ENCODE peak calls at places on chromosome 12, in seven cellular contexts. K is stomach; V is GM23248; D is gastrocnemius medialis; A is right lobe of liver; L is CD8-positive, alpha-beta T cell; X is kidney. Q is an unnamed sample.

GRCh38 chr12:23899434-23899833 is 50.0 kb downstream of the SOX5 start:
- DNase-seq in K (no peak), V (no peak), D (no peak), A (no peak), L (no peak), X (no peak), Q (no peak)

GRCh38 chr12:120590741-120591407 is 9.7 kb upstream of the POP5 start:
- DNase-seq in K (peak; percentile 58), V (no peak), D (no peak), A (no peak), L (no peak), X (no peak), Q (no peak)

GRCh38 chr12:26122681-26123481 is 2.0 kb downstream of the BHLHE41 start:
- DNase-seq in K (peak; percentile 55), V (peak; percentile 87), D (peak; percentile 77), A (peak; percentile 59), L (peak; percentile 23), X (peak; percentile 88), Q (peak; percentile 84)

GRCh38 chr12:112418596-112419268 is at the start of gene PTPN11:
- DNase-seq in K (peak; percentile 87), V (peak; percentile 89), D (peak; percentile 72), A (peak; percentile 90), L (peak; percentile 86), X (peak; percentile 96), Q (peak; percentile 89)

GRCh38 chr12:124906606-124907261 is 7.7 kb downstream of the UBC start:
- DNase-seq in K (peak; percentile 94), V (peak; percentile 89), D (peak; percentile 88), A (peak; percentile 72), L (peak; percentile 91), X (no peak), Q (peak; percentile 79)

GRCh38 chr12:7459973-7460372 is 16.0 kb upstream of the CD163L1 start:
- DNase-seq in K (no peak), V (no peak), D (no peak), A (no peak), L (no peak), X (no peak), Q (no peak)

GRCh38 chr12:66239295-66239694 is 50.3 kb downstream of the IRAK3 start:
- DNase-seq in K (no peak), V (no peak), D (no peak), A (no peak), L (no peak), X (no peak), Q (no peak)

GRCh38 chr12:106276032-106276728 is 26.4 kb upstream of the TCP11L2 start:
- DNase-seq in K (no peak), V (no peak), D (no peak), A (no peak), L (no peak), X (no peak), Q (no peak)

GRCh38 chr12:102454808-102455760 is 25.3 kb downstream of the IGF1 start:
- DNase-seq in K (no peak), V (peak; percentile 73), D (peak; percentile 37), A (peak; percentile 56), L (no peak), X (no peak), Q (no peak)

GRCh38 chr12:42468853-42469252 is 120.7 kb downstream of the PRICKLE1 start:
- DNase-seq in K (no peak), V (peak; percentile 34), D (no peak), A (no peak), L (no peak), X (no peak), Q (no peak)

GRCh38 chr12:85829391-85829790 is 6.8 kb downstream of the RASSF9 start:
- DNase-seq in K (no peak), V (peak; percentile 81), D (no peak), A (no peak), L (no peak), X (no peak), Q (no peak)
- H3K27ac ChIP-seq in K (no peak overlapping the region), V (peak overlapping the region; percentile 21), D (no peak overlapping the region), A (no peak overlapping the region), L (no peak overlapping the region), X (no peak overlapping the region), Q (no peak overlapping the region)

DNA sequence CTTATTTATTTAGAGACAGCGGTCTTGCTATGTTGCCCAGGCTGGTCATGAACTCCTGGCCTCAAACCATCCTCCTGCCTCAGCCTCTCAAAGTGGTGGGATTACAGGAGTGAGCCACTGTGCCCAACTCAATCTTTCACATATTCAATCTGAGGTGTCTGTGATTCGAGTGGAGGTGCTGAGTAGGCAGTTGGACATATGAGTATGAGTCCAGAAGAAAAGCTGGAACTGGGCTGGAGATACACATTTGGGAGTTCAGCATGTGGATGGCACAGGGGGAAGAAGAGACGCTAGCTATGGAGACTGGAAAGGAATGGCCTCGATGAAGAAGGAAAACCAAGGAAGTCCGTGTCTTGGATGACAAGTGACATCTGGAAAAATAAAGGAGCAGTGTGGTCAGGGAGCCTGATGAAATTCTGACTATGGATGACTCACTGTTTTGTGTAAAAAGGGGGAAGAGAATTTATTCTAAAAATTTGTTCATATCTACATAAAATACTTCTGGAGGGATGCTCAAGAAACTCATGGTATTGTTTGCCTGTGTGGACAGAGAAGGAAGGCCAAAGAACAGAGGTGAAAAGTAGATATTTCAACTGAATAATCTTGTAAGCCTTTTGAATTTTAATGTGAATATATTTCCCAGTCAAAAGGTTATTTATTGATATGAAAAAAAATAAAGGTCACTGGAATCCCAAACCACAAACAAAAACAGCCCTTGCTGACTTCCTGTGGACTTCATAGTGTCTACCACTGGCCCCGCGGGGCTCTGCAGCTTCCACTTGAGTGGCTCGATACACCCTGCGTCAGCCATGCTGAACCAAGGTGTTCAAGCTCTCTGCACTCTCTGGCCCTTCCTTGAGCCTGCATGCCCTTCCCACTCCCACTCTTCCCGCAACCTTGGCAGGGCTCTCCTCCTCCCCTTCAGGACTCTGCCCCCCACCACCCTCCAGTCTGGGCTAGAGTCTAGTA is 8.9 kb upstream of the LTA4H start:
- DNase-seq in K (no peak), V (peak; percentile 69), D (no peak), A (no peak), L (no peak), X (no peak), Q (no peak)
- H3K4me1 ChIP-seq in K (peaks cover 23% of the 10 kb centered on the region), V (peaks cover 14% of the 10 kb centered on the region), D (no peaks in the 10 kb centered on the region), A (peaks cover 26% of the 10 kb centered on the region), L (peaks cover 21% of the 10 kb centered on the region), X (peaks cover 11% of the 10 kb centered on the region), Q (no peaks in the 10 kb centered on the region)

GRCh38 chr12:54349031-54349430 is 15.3 kb downstream of the GPR84 start:
- DNase-seq in K (no peak), V (no peak), D (no peak), A (no peak), L (no peak), X (no peak), Q (no peak)

GRCh38 chr12:54350743-54351142 is 13.5 kb downstream of the GPR84 start:
- DNase-seq in K (no peak), V (no peak), D (no peak), A (no peak), L (no peak), X (no peak), Q (no peak)

GRCh38 chr12:54352891-54353874 is 11.1 kb downstream of the GPR84 start:
- DNase-seq in K (no peak), V (peak; percentile 74), D (no peak), A (peak; percentile 79), L (no peak), X (no peak), Q (no peak)

GRCh38 chr12:54352022-54352531 is 12.2 kb downstream of the GPR84 start:
- DNase-seq in K (peak; percentile 49), V (peak; percentile 80), D (no peak), A (no peak), L (peak; percentile 34), X (peak; percentile 89), Q (peak; percentile 75)

GRCh38 chr12:54349658-54350057 is 14.6 kb downstream of the GPR84 start:
- DNase-seq in K (no peak), V (no peak), D (no peak), A (no peak), L (no peak), X (no peak), Q (no peak)
- H3K27ac ChIP-seq in K (no peak overlapping the region), V (no peak overlapping the region), D (no peak overlapping the region), A (no peak overlapping the region), L (no peak overlapping the region), X (no peak overlapping the region), Q (no peak overlapping the region)

DNA sequence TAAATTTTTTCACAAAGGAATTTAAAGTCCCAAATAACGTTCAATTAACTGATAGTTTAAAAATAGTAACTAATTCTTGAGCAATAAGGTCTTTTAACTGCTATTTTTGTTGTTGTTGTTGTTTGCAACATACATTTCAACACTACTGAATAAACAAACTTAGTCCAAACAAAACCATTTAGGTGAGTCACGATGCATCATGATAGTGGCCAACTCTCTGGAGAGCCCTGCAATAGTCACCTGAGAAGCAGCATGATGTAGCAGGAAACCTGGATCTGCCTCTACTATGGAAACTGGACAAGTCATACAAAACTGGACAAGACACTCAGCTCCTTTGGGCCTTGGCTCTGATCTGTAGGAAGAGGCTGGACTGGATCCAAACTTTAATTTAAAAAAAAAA is 117.3 kb downstream of the MED13L start:
- DNase-seq in K (no peak), V (peak; percentile 74), D (peak; percentile 47), A (no peak), L (no peak), X (no peak), Q (no peak)
- H3K4me1 ChIP-seq in K (peaks cover 29% of the 10 kb centered on the region), V (peaks cover 52% of the 10 kb centered on the region), D (peaks cover 76% of the 10 kb centered on the region), A (peaks cover 60% of the 10 kb centered on the region), L (peaks cover 18% of the 10 kb centered on the region), X (peaks cover 4% of the 10 kb centered on the region), Q (peaks cover under 1% of the 10 kb centered on the region)

DNA sequence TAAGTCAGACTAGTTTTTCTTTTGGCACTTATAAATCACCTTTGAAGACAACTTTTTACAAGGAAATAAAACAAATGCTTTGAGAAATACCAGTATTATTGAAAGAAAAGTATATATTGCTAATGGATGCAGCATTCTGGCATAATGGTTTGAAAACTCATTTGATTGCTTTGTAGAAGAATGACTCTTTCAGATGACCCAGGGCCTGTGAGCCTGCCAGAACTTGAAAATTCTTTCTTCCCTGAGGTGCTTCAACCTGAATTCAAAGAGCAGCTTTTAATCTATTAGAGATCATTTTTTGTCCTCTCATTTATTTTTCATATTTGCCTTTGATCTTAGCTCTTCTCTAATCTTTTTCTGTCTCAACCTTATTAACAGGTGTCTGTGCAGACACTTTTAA is 87.4 kb downstream of the LRRK2 start:
- DNase-seq in K (no peak), V (no peak), D (no peak), A (no peak), L (no peak), X (no peak), Q (no peak)
- H3K27ac ChIP-seq in K (no peak overlapping the region), V (no peak overlapping the region), D (no peak overlapping the region), A (no peak overlapping the region), L (no peak overlapping the region), X (no peak overlapping the region), Q (no peak overlapping the region)

GRCh38 chr12:89370850-89371249 is 18.5 kb upstream of the DUSP6 start:
- DNase-seq in K (no peak), V (peak; percentile 70), D (no peak), A (no peak), L (no peak), X (no peak), Q (no peak)
- H3K4me1 ChIP-seq in K (peaks cover 38% of the 10 kb centered on the region), V (peaks cover 53% of the 10 kb centered on the region), D (peaks cover 17% of the 10 kb centered on the region), A (peaks cover 50% of the 10 kb centered on the region), L (peaks cover 3% of the 10 kb centered on the region), X (peaks cover 14% of the 10 kb centered on the region), Q (peaks cover 4% of the 10 kb centered on the region)

Q was measured in right cardiac atrium.